ENCODE peak calls at places on chromosomes 4 and X, in nine cellular contexts. One of them, this sample, is unnamed.

GRCh38 chr4:2931765-2932560 is 31.2 kb downstream of the NOP14 start:
- DNase-seq in tibial nerve: peak
- DNase-seq in lower leg skin: peak
- DNase-seq in uterus: peak
- DNase-seq in adrenal gland: peak
- DNase-seq in body of pancreas: peak
- DNase-seq in spleen: peak
- DNase-seq in suprapubic skin: peak
- DNase-seq in right lobe of liver: peak
- DNase-seq in this sample: no peak

GRCh38 chr4:155559915-155560314 is 106.7 kb upstream of the GUCY1A1 start:
- DNase-seq in lower leg skin: no peak
- DNase-seq in spleen: no peak
- DNase-seq in body of pancreas: no peak
- DNase-seq in tibial nerve: no peak
- DNase-seq in adrenal gland: no peak
- DNase-seq in suprapubic skin: no peak
- DNase-seq in right lobe of liver: no peak
- DNase-seq in uterus: no peak
- DNase-seq in this sample: no peak

GRCh38 chr4:8307126-8307525 is 37.6 kb downstream of the HTRA3 start:
- DNase-seq in right lobe of liver: peak
- DNase-seq in suprapubic skin: peak
- DNase-seq in spleen: peak
- DNase-seq in adrenal gland: no peak
- DNase-seq in uterus: peak
- DNase-seq in tibial nerve: no peak
- DNase-seq in body of pancreas: peak
- DNase-seq in lower leg skin: peak
- DNase-seq in this sample: no peak

GRCh38 chrX:15820106-15821073 is 30.1 kb downstream of the ZRSR2 start:
- DNase-seq in adrenal gland: no peak
- DNase-seq in right lobe of liver: no peak
- DNase-seq in body of pancreas: no peak
- DNase-seq in lower leg skin: no peak
- DNase-seq in tibial nerve: no peak
- DNase-seq in suprapubic skin: no peak
- DNase-seq in spleen: no peak
- DNase-seq in uterus: no peak
- DNase-seq in this sample: no peak

GRCh38 chr4:3177905-3178304 is 71.1 kb upstream of the MSANTD1 start:
- DNase-seq in tibial nerve: no peak
- DNase-seq in suprapubic skin: no peak
- DNase-seq in adrenal gland: no peak
- DNase-seq in lower leg skin: no peak
- DNase-seq in body of pancreas: peak
- DNase-seq in uterus: no peak
- DNase-seq in right lobe of liver: no peak
- DNase-seq in spleen: no peak
- DNase-seq in this sample: no peak

GRCh38 chr4:183328832-183329231 is 6.6 kb upstream of the CLDN24 start:
- DNase-seq in adrenal gland: no peak
- DNase-seq in spleen: no peak
- DNase-seq in tibial nerve: no peak
- DNase-seq in right lobe of liver: no peak
- DNase-seq in suprapubic skin: no peak
- DNase-seq in uterus: no peak
- DNase-seq in lower leg skin: no peak
- DNase-seq in body of pancreas: no peak
- DNase-seq in this sample: no peak

GRCh38 chr4:66275381-66276060 is 605.2 kb upstream of the EPHA5 start:
- DNase-seq in adrenal gland: no peak
- DNase-seq in lower leg skin: no peak
- DNase-seq in right lobe of liver: no peak
- DNase-seq in tibial nerve: no peak
- DNase-seq in body of pancreas: peak
- DNase-seq in spleen: no peak
- DNase-seq in suprapubic skin: no peak
- DNase-seq in uterus: no peak
- DNase-seq in this sample: no peak

GRCh38 chr4:40182041-40182440 is 14.8 kb upstream of the RHOH start:
- DNase-seq in spleen: no peak
- DNase-seq in lower leg skin: no peak
- DNase-seq in body of pancreas: no peak
- DNase-seq in suprapubic skin: no peak
- DNase-seq in adrenal gland: no peak
- DNase-seq in uterus: no peak
- DNase-seq in tibial nerve: no peak
- DNase-seq in right lobe of liver: no peak
- DNase-seq in this sample: no peak

GRCh38 chr4:172683016-172683415 is 485.6 kb upstream of the GALNT7 start:
- DNase-seq in right lobe of liver: no peak
- DNase-seq in suprapubic skin: no peak
- DNase-seq in spleen: no peak
- DNase-seq in tibial nerve: no peak
- DNase-seq in adrenal gland: no peak
- DNase-seq in body of pancreas: no peak
- DNase-seq in uterus: no peak
- DNase-seq in lower leg skin: no peak
- DNase-seq in this sample: no peak

GRCh38 chr4:110596431-110596830 is 26.4 kb downstream of the PITX2 start:
- DNase-seq in body of pancreas: no peak
- DNase-seq in right lobe of liver: no peak
- DNase-seq in tibial nerve: no peak
- DNase-seq in suprapubic skin: no peak
- DNase-seq in adrenal gland: no peak
- DNase-seq in lower leg skin: no peak
- DNase-seq in spleen: no peak
- DNase-seq in uterus: no peak
- DNase-seq in this sample: no peak

GRCh38 chr4:169148851-169149250 is 121.9 kb downstream of the SH3RF1 start:
- DNase-seq in uterus: no peak
- DNase-seq in lower leg skin: no peak
- DNase-seq in tibial nerve: no peak
- DNase-seq in body of pancreas: no peak
- DNase-seq in right lobe of liver: no peak
- DNase-seq in spleen: no peak
- DNase-seq in adrenal gland: no peak
- DNase-seq in suprapubic skin: no peak
- DNase-seq in this sample: no peak

GRCh38 chr4:55397024-55397520 is 1.3 kb downstream of the TMEM165 start:
- DNase-seq in lower leg skin: peak
- DNase-seq in right lobe of liver: no peak
- DNase-seq in uterus: peak
- DNase-seq in tibial nerve: no peak
- DNase-seq in spleen: no peak
- DNase-seq in suprapubic skin: peak
- DNase-seq in adrenal gland: peak
- DNase-seq in body of pancreas: no peak
- DNase-seq in this sample: no peak

GRCh38 chr4:7692451-7693236 is 247.0 kb downstream of the AFAP1 start:
- DNase-seq in tibial nerve: no peak
- DNase-seq in body of pancreas: no peak
- DNase-seq in suprapubic skin: no peak
- DNase-seq in lower leg skin: no peak
- DNase-seq in right lobe of liver: peak
- DNase-seq in spleen: peak
- DNase-seq in adrenal gland: no peak
- DNase-seq in uterus: no peak
- DNase-seq in this sample: no peak

GRCh38 chr4:185467991-185468390 is 3.5 kb downstream of the CCDC110 start:
- DNase-seq in lower leg skin: no peak
- DNase-seq in suprapubic skin: no peak
- DNase-seq in uterus: no peak
- DNase-seq in right lobe of liver: no peak
- DNase-seq in adrenal gland: no peak
- DNase-seq in spleen: no peak
- DNase-seq in body of pancreas: no peak
- DNase-seq in tibial nerve: no peak
- DNase-seq in this sample: no peak

GRCh38 chr4:97585274-97585673 is 558.0 kb downstream of the STPG2 start:
- DNase-seq in adrenal gland: no peak
- DNase-seq in right lobe of liver: no peak
- DNase-seq in body of pancreas: no peak
- DNase-seq in uterus: no peak
- DNase-seq in tibial nerve: no peak
- DNase-seq in suprapubic skin: no peak
- DNase-seq in spleen: no peak
- DNase-seq in lower leg skin: no peak
- DNase-seq in this sample: no peak

GRCh38 chr4:60865238-60865637 is 334.9 kb upstream of the ADGRL3 start:
- DNase-seq in adrenal gland: no peak
- DNase-seq in suprapubic skin: no peak
- DNase-seq in right lobe of liver: no peak
- DNase-seq in body of pancreas: no peak
- DNase-seq in tibial nerve: no peak
- DNase-seq in uterus: no peak
- DNase-seq in spleen: no peak
- DNase-seq in lower leg skin: no peak
- DNase-seq in this sample: no peak

GRCh38 chr4:187059895-187060294 is 336.2 kb upstream of the FAT1 start:
- DNase-seq in suprapubic skin: no peak
- DNase-seq in lower leg skin: no peak
- DNase-seq in spleen: no peak
- DNase-seq in adrenal gland: no peak
- DNase-seq in uterus: no peak
- DNase-seq in body of pancreas: no peak
- DNase-seq in tibial nerve: no peak
- DNase-seq in right lobe of liver: no peak
- DNase-seq in this sample: no peak

GRCh38 chrX:134396174-134396573 is 63.8 kb upstream of the HPRT1 start:
- DNase-seq in uterus: no peak
- DNase-seq in tibial nerve: no peak
- DNase-seq in suprapubic skin: no peak
- DNase-seq in spleen: no peak
- DNase-seq in right lobe of liver: no peak
- DNase-seq in body of pancreas: no peak
- DNase-seq in lower leg skin: no peak
- DNase-seq in adrenal gland: no peak
- DNase-seq in this sample: peak

GRCh38 chr4:138175337-138175794 is 66.8 kb downstream of the SLC7A11 start:
- DNase-seq in tibial nerve: no peak
- DNase-seq in suprapubic skin: no peak
- DNase-seq in body of pancreas: peak
- DNase-seq in uterus: no peak
- DNase-seq in adrenal gland: no peak
- DNase-seq in lower leg skin: no peak
- DNase-seq in right lobe of liver: peak
- DNase-seq in spleen: no peak
- DNase-seq in this sample: no peak

GRCh38 chr4:10079256-10079655 is 37.3 kb downstream of the WDR1 start:
- DNase-seq in spleen: peak
- DNase-seq in uterus: peak
- DNase-seq in adrenal gland: peak
- DNase-seq in lower leg skin: peak
- DNase-seq in tibial nerve: no peak
- DNase-seq in suprapubic skin: no peak
- DNase-seq in body of pancreas: peak
- DNase-seq in right lobe of liver: peak
- DNase-seq in this sample: no peak
- TF ChIP-seq POLR2A in spleen: no peak
- TF ChIP-seq POLR2A in uterus: no peak
- TF ChIP-seq POLR2A in adrenal gland: no peak
- TF ChIP-seq POLR2A in lower leg skin: no peak
- TF ChIP-seq POLR2A in tibial nerve: no peak
- TF ChIP-seq POLR2A in suprapubic skin: no peak
- TF ChIP-seq POLR2A in body of pancreas: no peak
- TF ChIP-seq POLR2A in right lobe of liver: no peak
- TF ChIP-seq POLR2A in this sample: no peak

DNA sequence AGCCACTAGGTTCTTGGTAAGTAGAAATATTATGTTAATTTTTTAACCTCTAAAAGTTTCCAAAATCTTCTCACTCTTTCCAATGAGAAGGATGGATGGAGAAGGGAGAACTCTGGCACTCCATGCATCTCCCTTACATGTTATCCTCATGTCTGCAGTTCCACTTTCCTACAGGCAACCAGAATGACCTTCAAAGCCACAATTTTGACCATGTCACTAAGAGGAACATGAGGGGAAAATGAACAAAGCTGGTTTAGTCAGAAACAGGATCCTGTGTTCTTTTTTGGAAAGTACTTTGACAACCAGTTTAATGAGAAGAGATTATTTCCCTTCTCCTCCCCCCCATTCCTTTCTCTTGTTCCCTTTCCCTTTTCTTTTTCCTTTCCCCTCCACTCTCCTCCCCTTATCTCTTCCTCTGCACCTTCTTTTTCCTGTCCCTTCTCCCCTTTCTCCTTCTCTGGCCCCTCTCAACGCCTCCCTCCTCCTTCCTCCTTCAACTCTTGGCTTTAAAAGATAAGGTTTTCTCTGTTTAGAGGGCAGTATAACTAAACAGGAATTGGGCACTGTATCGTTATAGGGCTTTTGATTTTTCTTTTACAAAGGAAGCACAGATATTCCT is 42.5 kb downstream of the DTHD1 start:
- DNase-seq in right lobe of liver: no peak
- DNase-seq in lower leg skin: no peak
- DNase-seq in body of pancreas: no peak
- DNase-seq in adrenal gland: no peak
- DNase-seq in uterus: no peak
- DNase-seq in tibial nerve: no peak
- DNase-seq in spleen: no peak
- DNase-seq in suprapubic skin: no peak
- DNase-seq in this sample: no peak
- TF ChIP-seq POLR2A in right lobe of liver: no peak
- TF ChIP-seq POLR2A in lower leg skin: no peak
- TF ChIP-seq POLR2A in body of pancreas: no peak
- TF ChIP-seq POLR2A in adrenal gland: no peak
- TF ChIP-seq POLR2A in uterus: no peak
- TF ChIP-seq POLR2A in tibial nerve: no peak
- TF ChIP-seq POLR2A in spleen: no peak
- TF ChIP-seq POLR2A in suprapubic skin: no peak
- TF ChIP-seq POLR2A in this sample: no peak

GRCh38 chr4:32061916-32062315 is 1341.7 kb downstream of the PCDH7 start:
- DNase-seq in uterus: no peak
- DNase-seq in lower leg skin: no peak
- DNase-seq in adrenal gland: no peak
- DNase-seq in suprapubic skin: no peak
- DNase-seq in body of pancreas: no peak
- DNase-seq in spleen: no peak
- DNase-seq in tibial nerve: no peak
- DNase-seq in right lobe of liver: no peak
- DNase-seq in this sample: no peak
- TF ChIP-seq POLR2A in uterus: no peak
- TF ChIP-seq POLR2A in lower leg skin: no peak
- TF ChIP-seq POLR2A in adrenal gland: no peak
- TF ChIP-seq POLR2A in suprapubic skin: no peak
- TF ChIP-seq POLR2A in body of pancreas: no peak
- TF ChIP-seq POLR2A in spleen: no peak
- TF ChIP-seq POLR2A in tibial nerve: no peak
- TF ChIP-seq POLR2A in right lobe of liver: no peak
- TF ChIP-seq POLR2A in this sample: no peak

DNA sequence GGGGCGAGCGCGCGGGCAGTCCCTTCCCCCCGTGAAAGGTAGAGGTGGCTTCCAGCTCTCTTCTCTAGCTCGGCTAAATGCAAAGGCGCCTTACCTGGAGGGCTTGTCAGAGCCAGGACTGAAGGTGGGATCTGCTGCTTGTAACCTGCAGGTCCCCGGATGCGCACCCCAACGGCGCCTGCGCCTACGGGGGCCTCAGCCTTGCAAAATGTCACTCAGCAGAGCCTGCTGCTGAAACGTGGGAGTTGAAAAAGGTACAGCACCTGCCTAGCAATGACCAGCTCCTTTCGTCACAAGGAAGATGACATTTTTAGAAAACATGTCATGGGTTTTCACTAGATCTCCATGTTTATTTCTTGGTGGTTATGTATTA is 583 bp downstream of the ABHD18 start:
- DNase-seq in uterus: no peak
- DNase-seq in suprapubic skin: no peak
- DNase-seq in lower leg skin: peak
- DNase-seq in adrenal gland: peak
- DNase-seq in spleen: peak
- DNase-seq in right lobe of liver: no peak
- DNase-seq in body of pancreas: peak
- DNase-seq in tibial nerve: no peak
- DNase-seq in this sample: peak
- TF ChIP-seq POLR2A in uterus: no peak
- TF ChIP-seq POLR2A in suprapubic skin: no peak
- TF ChIP-seq POLR2A in lower leg skin: no peak
- TF ChIP-seq POLR2A in adrenal gland: no peak
- TF ChIP-seq POLR2A in spleen: no peak
- TF ChIP-seq POLR2A in right lobe of liver: no peak
- TF ChIP-seq POLR2A in body of pancreas: no peak
- TF ChIP-seq POLR2A in tibial nerve: no peak
- TF ChIP-seq POLR2A in this sample: no peak

This sample was measured in H54.